ENCODE peak calls at places on chromosomes 6 and 20, in seven cellular contexts. D, M, Q, Z, F, I and J are unnamed samples.

GRCh38 chr20:10454135-10454750 is 19.1 kb downstream of the SLX4IP start:
- DNase-seq in Q (no peak), I (no peak), M (no peak), Z (no peak), D (no peak), F (no peak), J (no peak)

GRCh38 chr6:149961728-149962425 is 1.9 kb upstream of the ULBP1 start:
- DNase-seq in D (no peak), Z (no peak), F (no peak), I (peak), M (no peak), Q (peak), J (no peak)

GRCh38 chr6:158417760-158418098 is 105.5 kb downstream of the TULP4 start:
- DNase-seq in D (no peak), I (peak), Q (peak), M (no peak), F (no peak), Z (no peak), J (no peak)

GRCh38 chr6:153208706-153209105 is 77.6 kb upstream of the RGS17 start:
- DNase-seq in M (no peak), Q (no peak), F (no peak), I (no peak), Z (peak), D (no peak), J (no peak)

GRCh38 chr6:113920663-113921267 is 50.2 kb downstream of the HDAC2 start:
- DNase-seq in Q (no peak), F (no peak), I (no peak), D (no peak), Z (no peak), M (no peak), J (no peak)

GRCh38 chr6:37029249-37029959 is 23.9 kb downstream of the FGD2 start:
- DNase-seq in M (peak), F (peak), Q (peak), I (peak), Z (peak), D (no peak), J (no peak)

GRCh38 chr6:431986-432385 is 40.4 kb downstream of the IRF4 start:
- DNase-seq in D (no peak), I (no peak), M (no peak), F (no peak), Q (no peak), Z (no peak), J (no peak)

GRCh38 chr6:7171119-7171518 is 63.4 kb downstream of the RREB1 start:
- DNase-seq in I (no peak), D (no peak), Q (no peak), Z (no peak), F (no peak), M (peak), J (no peak)

GRCh38 chr6:170032706-170033309 is 258.1 kb downstream of the DLL1 start:
- DNase-seq in I (no peak), D (no peak), M (no peak), F (no peak), Q (no peak), Z (no peak), J (no peak)

GRCh38 chr20:24805456-24806233 is 143.4 kb upstream of the CST7 start:
- DNase-seq in M (no peak), Z (no peak), F (no peak), Q (no peak), D (no peak), I (no peak), J (no peak)

GRCh38 chr6:13528232-13528631 is 40.8 kb upstream of the GFOD1 start:
- DNase-seq in Q (no peak), D (no peak), I (no peak), F (no peak), Z (no peak), M (no peak), J (no peak)

GRCh38 chr20:10521068-10521834 is 86.1 kb downstream of the SLX4IP start:
- DNase-seq in Z (no peak), I (peak), F (no peak), Q (peak), D (no peak), M (no peak), J (no peak)